ENCODE peak calls at places on chromosomes 1 and 21, in six cellular contexts. H, A, W, B, J and T are unnamed samples.

GRCh38 chr21:43209575-43210453 is 41.0 kb downstream of the CRYAA start:
- DNase-seq in H (peak), A (peak), W (no peak), B (no peak), J (peak), T (no peak)

GRCh38 chr1:150365945-150366344 is 2.0 kb downstream of the RPRD2 start:
- DNase-seq in H (peak), A (peak), W (peak), B (no peak), J (peak), T (no peak)

GRCh38 chr1:41494351-41495170 is 10.1 kb upstream of the EDN2 start:
- DNase-seq in H (no peak), A (no peak), W (no peak), B (no peak), J (no peak), T (no peak)

GRCh38 chr1:80427886-80428285 is 1372.8 kb upstream of the ADGRL2 start:
- DNase-seq in H (no peak), A (peak), W (no peak), B (no peak), J (no peak), T (no peak)

GRCh38 chr1:203629509-203630082 is 3.0 kb downstream of the ATP2B4 start:
- DNase-seq in H (no peak), A (peak), W (no peak), B (peak), J (peak), T (no peak)

GRCh38 chr1:233323724-233324123 is 3.8 kb upstream of the MAP3K21 start:
- DNase-seq in H (no peak), A (no peak), W (no peak), B (no peak), J (no peak), T (no peak)

GRCh38 chr1:23909412-23909811 is 3.8 kb downstream of the CNR2 start:
- DNase-seq in H (peak), A (no peak), W (no peak), B (peak), J (no peak), T (no peak)

GRCh38 chr1:230303822-230304221 is 122.3 kb downstream of the PGBD5 start:
- DNase-seq in H (peak), A (peak), W (no peak), B (no peak), J (peak), T (no peak)

GRCh38 chr1:227049253-227049652 is 109.2 kb downstream of the COQ8A start:
- DNase-seq in H (no peak), A (no peak), W (no peak), B (no peak), J (no peak), T (no peak)

GRCh38 chr1:222880586-222880985 is 65.7 kb downstream of the DISP1 start:
- DNase-seq in H (peak), A (peak), W (peak), B (peak), J (peak), T (no peak)

GRCh38 chr1:214511639-214511998 is 39.8 kb downstream of the PTPN14 start:
- DNase-seq in H (no peak), A (no peak), W (no peak), B (no peak), J (no peak), T (no peak)

GRCh38 chr1:206714331-206715058 is 29.8 kb downstream of the MAPKAPK2 start:
- DNase-seq in H (peak), A (no peak), W (peak), B (no peak), J (peak), T (no peak)

GRCh38 chr1:36352910-36353878 is 29.7 kb upstream of the EVA1B start:
- DNase-seq in H (peak), A (peak), W (peak), B (no peak), J (peak), T (no peak)

GRCh38 chr1:73953611-73954010 is 244.4 kb downstream of the LRRIQ3 start:
- DNase-seq in H (no peak), A (no peak), W (no peak), B (no peak), J (no peak), T (no peak)